ENCODE peak calls at places on chromosomes 13 and 19, in ten cellular contexts. One of them, this sample, is unnamed. For H3K4me1, the result is how much of the 10 kb centered on the place peaks cover.

GRCh38 chr19:28980236-28980868 is 232.6 kb downstream of the UQCRFS1 start:
- DNase-seq in Caco-2: no peak
- DNase-seq in neural progenitor cell: no peak
- DNase-seq in heart right ventricle: no peak
- DNase-seq in A549: peak
- DNase-seq in osteoblast: peak
- DNase-seq in heart left ventricle: no peak
- DNase-seq in endodermal cell: peak
- DNase-seq in left lung: no peak
- DNase-seq in PC-9: no peak
- DNase-seq in this sample: no peak

GRCh38 chr13:31301119-31301518 is 101.3 kb downstream of the B3GLCT start:
- DNase-seq in Caco-2: no peak
- DNase-seq in neural progenitor cell: no peak
- DNase-seq in heart right ventricle: no peak
- DNase-seq in A549: no peak
- DNase-seq in osteoblast: no peak
- DNase-seq in heart left ventricle: no peak
- DNase-seq in endodermal cell: no peak
- DNase-seq in left lung: no peak
- DNase-seq in PC-9: no peak
- DNase-seq in this sample: no peak

GRCh38 chr13:103164239-103164638 is 98.0 kb upstream of the SLC10A2 start:
- DNase-seq in Caco-2: no peak
- DNase-seq in neural progenitor cell: no peak
- DNase-seq in heart right ventricle: no peak
- DNase-seq in A549: no peak
- DNase-seq in osteoblast: no peak
- DNase-seq in heart left ventricle: no peak
- DNase-seq in endodermal cell: no peak
- DNase-seq in left lung: no peak
- DNase-seq in PC-9: no peak
- DNase-seq in this sample: no peak

GRCh38 chr19:39498262-39499081 is at the start of gene DLL3:
- DNase-seq in Caco-2: no peak
- DNase-seq in neural progenitor cell: peak
- DNase-seq in heart right ventricle: no peak
- DNase-seq in A549: no peak
- DNase-seq in osteoblast: peak
- DNase-seq in heart left ventricle: no peak
- DNase-seq in endodermal cell: peak
- DNase-seq in left lung: no peak
- DNase-seq in PC-9: no peak
- DNase-seq in this sample: no peak

GRCh38 chr13:97359181-97360057 is 74.5 kb upstream of the RAP2A start:
- DNase-seq in Caco-2: peak
- DNase-seq in neural progenitor cell: peak
- DNase-seq in heart right ventricle: no peak
- DNase-seq in A549: peak
- DNase-seq in osteoblast: peak
- DNase-seq in heart left ventricle: peak
- DNase-seq in endodermal cell: peak
- DNase-seq in left lung: no peak
- DNase-seq in PC-9: peak
- DNase-seq in this sample: peak

GRCh38 chr19:54262066-54262465 is 5.0 kb upstream of the LILRB5 start:
- DNase-seq in Caco-2: no peak
- DNase-seq in neural progenitor cell: no peak
- DNase-seq in heart right ventricle: no peak
- DNase-seq in A549: no peak
- DNase-seq in osteoblast: no peak
- DNase-seq in heart left ventricle: no peak
- DNase-seq in endodermal cell: peak
- DNase-seq in left lung: no peak
- DNase-seq in PC-9: no peak
- DNase-seq in this sample: no peak

GRCh38 chr13:74056829-74057564 is 77.2 kb downstream of the KLF12 start:
- DNase-seq in Caco-2: no peak
- DNase-seq in neural progenitor cell: peak
- DNase-seq in heart right ventricle: peak
- DNase-seq in A549: no peak
- DNase-seq in osteoblast: no peak
- DNase-seq in heart left ventricle: peak
- DNase-seq in endodermal cell: no peak
- DNase-seq in left lung: no peak
- DNase-seq in PC-9: no peak
- DNase-seq in this sample: no peak

GRCh38 chr13:44758595-44759221 is 182.6 kb upstream of the TSC22D1 start:
- DNase-seq in Caco-2: no peak
- DNase-seq in neural progenitor cell: no peak
- DNase-seq in heart right ventricle: no peak
- DNase-seq in A549: peak
- DNase-seq in osteoblast: peak
- DNase-seq in heart left ventricle: no peak
- DNase-seq in endodermal cell: no peak
- DNase-seq in left lung: no peak
- DNase-seq in PC-9: peak
- DNase-seq in this sample: no peak

GRCh38 chr19:38891791-38892190 is 7.6 kb downstream of the SIRT2 start:
- DNase-seq in Caco-2: no peak
- DNase-seq in neural progenitor cell: no peak
- DNase-seq in heart right ventricle: no peak
- DNase-seq in A549: no peak
- DNase-seq in osteoblast: no peak
- DNase-seq in heart left ventricle: no peak
- DNase-seq in endodermal cell: peak
- DNase-seq in left lung: no peak
- DNase-seq in PC-9: no peak
- DNase-seq in this sample: no peak

GRCh38 chr19:38700350-38700932 is 43.8 kb downstream of the CAPN12 start:
- DNase-seq in Caco-2: peak
- DNase-seq in neural progenitor cell: no peak
- DNase-seq in heart right ventricle: no peak
- DNase-seq in A549: no peak
- DNase-seq in osteoblast: no peak
- DNase-seq in heart left ventricle: no peak
- DNase-seq in endodermal cell: no peak
- DNase-seq in left lung: no peak
- DNase-seq in PC-9: no peak
- DNase-seq in this sample: no peak

GRCh38 chr13:29684441-29684840 is 89.0 kb upstream of the SLC7A1 start:
- DNase-seq in Caco-2: no peak
- DNase-seq in neural progenitor cell: no peak
- DNase-seq in heart right ventricle: no peak
- DNase-seq in A549: no peak
- DNase-seq in osteoblast: peak
- DNase-seq in heart left ventricle: no peak
- DNase-seq in endodermal cell: no peak
- DNase-seq in left lung: no peak
- DNase-seq in PC-9: no peak
- DNase-seq in this sample: no peak

GRCh38 chr19:35760711-35761349 is 2.9 kb downstream of the PROSER3 start:
- DNase-seq in Caco-2: no peak
- DNase-seq in neural progenitor cell: peak
- DNase-seq in heart right ventricle: no peak
- DNase-seq in A549: peak
- DNase-seq in osteoblast: no peak
- DNase-seq in heart left ventricle: peak
- DNase-seq in endodermal cell: no peak
- DNase-seq in left lung: no peak
- DNase-seq in PC-9: no peak
- DNase-seq in this sample: no peak

GRCh38 chr13:28751210-28751935 is 32.6 kb upstream of the SLC46A3 start:
- DNase-seq in Caco-2: no peak
- DNase-seq in neural progenitor cell: no peak
- DNase-seq in heart right ventricle: no peak
- DNase-seq in A549: no peak
- DNase-seq in osteoblast: no peak
- DNase-seq in heart left ventricle: no peak
- DNase-seq in endodermal cell: no peak
- DNase-seq in left lung: no peak
- DNase-seq in PC-9: no peak
- DNase-seq in this sample: no peak

DNA sequence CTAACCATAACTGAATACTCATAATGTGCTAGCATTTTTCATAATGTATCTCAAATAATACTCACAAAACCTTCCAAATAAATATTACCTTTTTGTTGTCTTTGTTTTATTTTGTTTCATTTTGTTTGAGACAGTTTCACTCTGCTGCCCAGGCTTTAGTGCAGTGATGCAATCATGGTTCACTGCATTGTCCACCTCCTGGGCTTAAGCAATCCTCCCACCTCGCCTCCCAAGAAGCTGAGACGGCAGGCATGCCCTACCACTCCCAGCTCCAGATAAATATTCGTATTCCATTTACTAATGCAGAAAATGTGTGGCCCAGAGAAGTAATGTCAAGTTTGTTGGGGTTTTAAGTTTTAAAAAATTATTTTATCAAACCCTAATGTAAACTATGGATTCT is 739.1 kb downstream of the GPC5 start:
- DNase-seq in Caco-2: no peak
- DNase-seq in neural progenitor cell: peak
- DNase-seq in heart right ventricle: no peak
- DNase-seq in A549: no peak
- DNase-seq in osteoblast: no peak
- DNase-seq in heart left ventricle: no peak
- DNase-seq in endodermal cell: no peak
- DNase-seq in left lung: no peak
- DNase-seq in PC-9: no peak
- DNase-seq in this sample: no peak
- H3K4me1 ChIP-seq in Caco-2: under half
- H3K4me1 ChIP-seq in neural progenitor cell: under half
- H3K4me1 ChIP-seq in heart right ventricle: under half
- H3K4me1 ChIP-seq in A549: under half
- H3K4me1 ChIP-seq in osteoblast: under half
- H3K4me1 ChIP-seq in heart left ventricle: under half
- H3K4me1 ChIP-seq in endodermal cell: under half
- H3K4me1 ChIP-seq in left lung: under half
- H3K4me1 ChIP-seq in PC-9: under half
- H3K4me1 ChIP-seq in this sample: under half

GRCh38 chr19:51712461-51713081 is 11.2 kb downstream of the HAS1 start:
- DNase-seq in Caco-2: no peak
- DNase-seq in neural progenitor cell: peak
- DNase-seq in heart right ventricle: no peak
- DNase-seq in A549: peak
- DNase-seq in osteoblast: no peak
- DNase-seq in heart left ventricle: no peak
- DNase-seq in endodermal cell: peak
- DNase-seq in left lung: no peak
- DNase-seq in PC-9: peak
- DNase-seq in this sample: no peak
- TF ChIP-seq CTCF in Caco-2: peak
- TF ChIP-seq CTCF in neural progenitor cell: peak
- TF ChIP-seq CTCF in heart right ventricle: no peak
- TF ChIP-seq CTCF in A549: peak
- TF ChIP-seq CTCF in osteoblast: peak
- TF ChIP-seq CTCF in heart left ventricle: no peak
- TF ChIP-seq CTCF in endodermal cell: peak
- TF ChIP-seq CTCF in left lung: no peak
- TF ChIP-seq CTCF in PC-9: peak
- TF ChIP-seq CTCF in this sample: no peak

GRCh38 chr19:4606181-4606580 is 33.1 kb upstream of the TNFAIP8L1 start:
- DNase-seq in Caco-2: no peak
- DNase-seq in neural progenitor cell: no peak
- DNase-seq in heart right ventricle: no peak
- DNase-seq in A549: no peak
- DNase-seq in osteoblast: peak
- DNase-seq in heart left ventricle: no peak
- DNase-seq in endodermal cell: no peak
- DNase-seq in left lung: no peak
- DNase-seq in PC-9: no peak
- DNase-seq in this sample: no peak
- H3K4me1 ChIP-seq in Caco-2: under half
- H3K4me1 ChIP-seq in neural progenitor cell: under half
- H3K4me1 ChIP-seq in heart right ventricle: under half
- H3K4me1 ChIP-seq in A549: under half
- H3K4me1 ChIP-seq in osteoblast: under half
- H3K4me1 ChIP-seq in heart left ventricle: under half
- H3K4me1 ChIP-seq in endodermal cell: under half
- H3K4me1 ChIP-seq in left lung: under half
- H3K4me1 ChIP-seq in PC-9: under half
- H3K4me1 ChIP-seq in this sample: under half

GRCh38 chr19:41449079-41449864 is 6.3 kb downstream of the ERICH4 start:
- DNase-seq in Caco-2: peak
- DNase-seq in neural progenitor cell: peak
- DNase-seq in heart right ventricle: peak
- DNase-seq in A549: peak
- DNase-seq in osteoblast: peak
- DNase-seq in heart left ventricle: peak
- DNase-seq in endodermal cell: peak
- DNase-seq in left lung: peak
- DNase-seq in PC-9: peak
- DNase-seq in this sample: peak

GRCh38 chr19:41449865-41450178 is 6.9 kb downstream of the ERICH4 start:
- DNase-seq in Caco-2: no peak
- DNase-seq in neural progenitor cell: no peak
- DNase-seq in heart right ventricle: no peak
- DNase-seq in A549: no peak
- DNase-seq in osteoblast: no peak
- DNase-seq in heart left ventricle: no peak
- DNase-seq in endodermal cell: no peak
- DNase-seq in left lung: no peak
- DNase-seq in PC-9: no peak
- DNase-seq in this sample: no peak

GRCh38 chr19:41443813-41444455 is 978 bp downstream of the ERICH4 start:
- DNase-seq in Caco-2: peak
- DNase-seq in neural progenitor cell: no peak
- DNase-seq in heart right ventricle: no peak
- DNase-seq in A549: no peak
- DNase-seq in osteoblast: peak
- DNase-seq in heart left ventricle: no peak
- DNase-seq in endodermal cell: no peak
- DNase-seq in left lung: no peak
- DNase-seq in PC-9: no peak
- DNase-seq in this sample: no peak

GRCh38 chr19:41445575-41445974 is 2.6 kb downstream of the ERICH4 start:
- DNase-seq in Caco-2: peak
- DNase-seq in neural progenitor cell: no peak
- DNase-seq in heart right ventricle: no peak
- DNase-seq in A549: no peak
- DNase-seq in osteoblast: peak
- DNase-seq in heart left ventricle: no peak
- DNase-seq in endodermal cell: no peak
- DNase-seq in left lung: no peak
- DNase-seq in PC-9: no peak
- DNase-seq in this sample: no peak

DNA sequence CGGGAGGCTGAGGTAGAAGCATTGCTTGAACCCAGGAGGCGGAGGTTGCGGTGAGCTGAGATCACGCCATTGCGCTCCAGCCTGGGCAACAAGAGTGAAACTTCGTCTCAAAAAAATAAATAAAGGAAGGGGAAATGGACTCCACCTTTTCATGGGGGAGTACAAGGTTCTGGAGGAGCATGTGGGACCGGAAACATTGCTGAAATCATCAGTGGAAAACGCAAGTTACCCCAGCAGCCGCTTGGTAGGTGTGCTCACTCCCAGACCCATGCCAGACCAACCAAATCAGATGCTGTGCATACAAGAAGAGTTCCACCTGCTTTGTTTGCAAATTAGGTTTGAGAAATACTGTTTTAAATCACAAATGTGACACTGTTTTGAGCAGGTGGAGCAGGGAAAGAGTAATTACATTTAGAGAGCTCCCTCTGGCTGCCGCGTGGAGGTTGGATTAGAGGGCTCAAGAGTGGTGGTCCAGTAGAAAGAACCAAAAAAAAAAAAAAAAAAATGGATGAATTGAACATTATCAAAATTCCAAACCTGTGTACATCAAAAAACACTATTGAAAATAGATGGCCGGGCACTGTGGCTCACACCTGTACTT is 4.9 kb downstream of the ERICH4 start:
- DNase-seq in Caco-2: no peak
- DNase-seq in neural progenitor cell: no peak
- DNase-seq in heart right ventricle: no peak
- DNase-seq in A549: no peak
- DNase-seq in osteoblast: peak
- DNase-seq in heart left ventricle: no peak
- DNase-seq in endodermal cell: no peak
- DNase-seq in left lung: no peak
- DNase-seq in PC-9: no peak
- DNase-seq in this sample: no peak
- TF ChIP-seq CTCF in Caco-2: no peak
- TF ChIP-seq CTCF in neural progenitor cell: peak
- TF ChIP-seq CTCF in heart right ventricle: no peak
- TF ChIP-seq CTCF in A549: peak
- TF ChIP-seq CTCF in osteoblast: no peak
- TF ChIP-seq CTCF in heart left ventricle: no peak
- TF ChIP-seq CTCF in endodermal cell: peak
- TF ChIP-seq CTCF in left lung: no peak
- TF ChIP-seq CTCF in PC-9: no peak
- TF ChIP-seq CTCF in this sample: no peak